ENCODE peak calls at places on chromosomes 16 and 17, in six cellular contexts. One of them, this sample, is unnamed.

GRCh38 chr16:21157632-21158031 is 842 bp upstream of the LDAF1 start:
- DNase-seq in HTR-8/SVneo: no peak
- DNase-seq in DMS153: no peak
- DNase-seq in effector memory CD4-positive, alpha-beta T cell: no peak
- DNase-seq in M059J: no peak
- DNase-seq in uterus: no peak
- DNase-seq in this sample: no peak

GRCh38 chr16:21989141-21989540 is 11.8 kb downstream of the PDZD9 start:
- DNase-seq in HTR-8/SVneo: no peak
- DNase-seq in DMS153: no peak
- DNase-seq in effector memory CD4-positive, alpha-beta T cell: no peak
- DNase-seq in M059J: no peak
- DNase-seq in uterus: no peak
- DNase-seq in this sample: no peak

GRCh38 chr17:80377798-80378197 is 37.2 kb upstream of the ENDOV start:
- DNase-seq in HTR-8/SVneo: no peak
- DNase-seq in DMS153: no peak
- DNase-seq in effector memory CD4-positive, alpha-beta T cell: no peak
- DNase-seq in M059J: no peak
- DNase-seq in uterus: no peak
- DNase-seq in this sample: no peak

GRCh38 chr17:9364837-9365430 is 210.7 kb downstream of the STX8 start:
- DNase-seq in HTR-8/SVneo: no peak
- DNase-seq in DMS153: no peak
- DNase-seq in effector memory CD4-positive, alpha-beta T cell: no peak
- DNase-seq in M059J: no peak
- DNase-seq in uterus: no peak
- DNase-seq in this sample: no peak

GRCh38 chr17:51165680-51166197 is 472 bp upstream of the NME2 start:
- DNase-seq in HTR-8/SVneo: no peak
- DNase-seq in DMS153: no peak
- DNase-seq in effector memory CD4-positive, alpha-beta T cell: no peak
- DNase-seq in M059J: no peak
- DNase-seq in uterus: no peak
- DNase-seq in this sample: no peak

GRCh38 chr16:81754810-81755209 is 24.3 kb upstream of the PLCG2 start:
- DNase-seq in HTR-8/SVneo: no peak
- DNase-seq in DMS153: no peak
- DNase-seq in effector memory CD4-positive, alpha-beta T cell: no peak
- DNase-seq in M059J: no peak
- DNase-seq in uterus: no peak
- DNase-seq in this sample: no peak

GRCh38 chr16:69848635-69849545 is 86.8 kb downstream of the WWP2 start:
- DNase-seq in HTR-8/SVneo: peak
- DNase-seq in DMS153: no peak
- DNase-seq in effector memory CD4-positive, alpha-beta T cell: no peak
- DNase-seq in M059J: peak
- DNase-seq in uterus: peak
- DNase-seq in this sample: peak

GRCh38 chr16:49049644-49050043 is 232.0 kb downstream of the CBLN1 start:
- DNase-seq in HTR-8/SVneo: no peak
- DNase-seq in DMS153: no peak
- DNase-seq in effector memory CD4-positive, alpha-beta T cell: no peak
- DNase-seq in M059J: no peak
- DNase-seq in uterus: no peak
- DNase-seq in this sample: no peak

GRCh38 chr16:75758215-75758614 is 31.9 kb upstream of the CPHXL start:
- DNase-seq in HTR-8/SVneo: no peak
- DNase-seq in DMS153: no peak
- DNase-seq in effector memory CD4-positive, alpha-beta T cell: no peak
- DNase-seq in M059J: peak
- DNase-seq in uterus: no peak
- DNase-seq in this sample: no peak

GRCh38 chr17:27294689-27295630 is 1.0 kb downstream of the WSB1 start:
- DNase-seq in HTR-8/SVneo: peak
- DNase-seq in DMS153: peak
- DNase-seq in effector memory CD4-positive, alpha-beta T cell: peak
- DNase-seq in M059J: peak
- DNase-seq in uterus: peak
- DNase-seq in this sample: peak

GRCh38 chr16:9680021-9680655 is 502.1 kb downstream of the GRIN2A start:
- DNase-seq in HTR-8/SVneo: no peak
- DNase-seq in DMS153: no peak
- DNase-seq in effector memory CD4-positive, alpha-beta T cell: no peak
- DNase-seq in M059J: no peak
- DNase-seq in uterus: no peak
- DNase-seq in this sample: no peak

GRCh38 chr17:45096141-45096540 is 35.0 kb downstream of the NMT1 start:
- DNase-seq in HTR-8/SVneo: peak
- DNase-seq in DMS153: no peak
- DNase-seq in effector memory CD4-positive, alpha-beta T cell: no peak
- DNase-seq in M059J: peak
- DNase-seq in uterus: no peak
- DNase-seq in this sample: no peak

GRCh38 chr17:55661963-55662834 is 60.5 kb downstream of the TMEM100 start:
- DNase-seq in HTR-8/SVneo: no peak
- DNase-seq in DMS153: no peak
- DNase-seq in effector memory CD4-positive, alpha-beta T cell: no peak
- DNase-seq in M059J: no peak
- DNase-seq in uterus: no peak
- DNase-seq in this sample: no peak

GRCh38 chr17:39661044-39661406 is 4.1 kb upstream of the TCAP start:
- DNase-seq in HTR-8/SVneo: no peak
- DNase-seq in DMS153: no peak
- DNase-seq in effector memory CD4-positive, alpha-beta T cell: no peak
- DNase-seq in M059J: no peak
- DNase-seq in uterus: no peak
- DNase-seq in this sample: no peak

GRCh38 chr16:75433732-75434413 is 570 bp upstream of the CFDP1 start:
- DNase-seq in HTR-8/SVneo: peak
- DNase-seq in DMS153: peak
- DNase-seq in effector memory CD4-positive, alpha-beta T cell: peak
- DNase-seq in M059J: peak
- DNase-seq in uterus: peak
- DNase-seq in this sample: peak

GRCh38 chr17:43471801-43472200 is 12.0 kb upstream of the DHX8 start:
- DNase-seq in HTR-8/SVneo: no peak
- DNase-seq in DMS153: no peak
- DNase-seq in effector memory CD4-positive, alpha-beta T cell: no peak
- DNase-seq in M059J: peak
- DNase-seq in uterus: no peak
- DNase-seq in this sample: no peak

GRCh38 chr16:82456683-82457082 is 170.1 kb upstream of the CDH13 start:
- DNase-seq in HTR-8/SVneo: peak
- DNase-seq in DMS153: peak
- DNase-seq in effector memory CD4-positive, alpha-beta T cell: no peak
- DNase-seq in M059J: peak
- DNase-seq in uterus: peak
- DNase-seq in this sample: no peak

GRCh38 chr16:11674818-11675560 is 6.7 kb downstream of the SNN start:
- DNase-seq in HTR-8/SVneo: no peak
- DNase-seq in DMS153: no peak
- DNase-seq in effector memory CD4-positive, alpha-beta T cell: no peak
- DNase-seq in M059J: peak
- DNase-seq in uterus: peak
- DNase-seq in this sample: no peak

GRCh38 chr16:51359141-51359960 is 208.3 kb upstream of the SALL1 start:
- DNase-seq in HTR-8/SVneo: no peak
- DNase-seq in DMS153: no peak
- DNase-seq in effector memory CD4-positive, alpha-beta T cell: no peak
- DNase-seq in M059J: no peak
- DNase-seq in uterus: peak
- DNase-seq in this sample: no peak

GRCh38 chr16:72099377-72099818 is 5.8 kb downstream of the DHX38 start:
- DNase-seq in HTR-8/SVneo: peak
- DNase-seq in DMS153: no peak
- DNase-seq in effector memory CD4-positive, alpha-beta T cell: peak
- DNase-seq in M059J: peak
- DNase-seq in uterus: no peak
- DNase-seq in this sample: no peak

GRCh38 chr16:75385507-75386152 is 47.7 kb downstream of the CFDP1 start:
- DNase-seq in HTR-8/SVneo: peak
- DNase-seq in DMS153: peak
- DNase-seq in effector memory CD4-positive, alpha-beta T cell: peak
- DNase-seq in M059J: peak
- DNase-seq in uterus: peak
- DNase-seq in this sample: no peak

GRCh38 chr17:45246861-45247428 is 14.9 kb downstream of the SPATA32 start:
- DNase-seq in HTR-8/SVneo: no peak
- DNase-seq in DMS153: no peak
- DNase-seq in effector memory CD4-positive, alpha-beta T cell: no peak
- DNase-seq in M059J: no peak
- DNase-seq in uterus: no peak
- DNase-seq in this sample: no peak

GRCh38 chr16:62067182-62067581 is 30.9 kb upstream of the CDH8 start:
- DNase-seq in HTR-8/SVneo: no peak
- DNase-seq in DMS153: no peak
- DNase-seq in effector memory CD4-positive, alpha-beta T cell: no peak
- DNase-seq in M059J: no peak
- DNase-seq in uterus: no peak
- DNase-seq in this sample: no peak

GRCh38 chr17:44004077-44004760 is at the start of gene NAGS:
- DNase-seq in HTR-8/SVneo: no peak
- DNase-seq in DMS153: no peak
- DNase-seq in effector memory CD4-positive, alpha-beta T cell: no peak
- DNase-seq in M059J: no peak
- DNase-seq in uterus: no peak
- DNase-seq in this sample: no peak

GRCh38 chr17:50800196-50800700 is 32.9 kb upstream of the ANKRD40CL start:
- DNase-seq in HTR-8/SVneo: no peak
- DNase-seq in DMS153: no peak
- DNase-seq in effector memory CD4-positive, alpha-beta T cell: no peak
- DNase-seq in M059J: peak
- DNase-seq in uterus: no peak
- DNase-seq in this sample: no peak

GRCh38 chr16:77844801-77845200 is 56.4 kb downstream of the VAT1L start:
- DNase-seq in HTR-8/SVneo: no peak
- DNase-seq in DMS153: no peak
- DNase-seq in effector memory CD4-positive, alpha-beta T cell: no peak
- DNase-seq in M059J: no peak
- DNase-seq in uterus: no peak
- DNase-seq in this sample: no peak

GRCh38 chr16:67213197-67214019 is 13.5 kb upstream of the TMEM208 start:
- DNase-seq in HTR-8/SVneo: no peak
- DNase-seq in DMS153: no peak
- DNase-seq in effector memory CD4-positive, alpha-beta T cell: no peak
- DNase-seq in M059J: no peak
- DNase-seq in uterus: no peak
- DNase-seq in this sample: no peak

GRCh38 chr17:40190197-40191021 is 13.1 kb downstream of the RAPGEFL1 start:
- DNase-seq in HTR-8/SVneo: peak
- DNase-seq in DMS153: peak
- DNase-seq in effector memory CD4-positive, alpha-beta T cell: no peak
- DNase-seq in M059J: peak
- DNase-seq in uterus: no peak
- DNase-seq in this sample: no peak

GRCh38 chr17:57357392-57357784 is 101.1 kb downstream of the MSI2 start:
- DNase-seq in HTR-8/SVneo: no peak
- DNase-seq in DMS153: peak
- DNase-seq in effector memory CD4-positive, alpha-beta T cell: no peak
- DNase-seq in M059J: peak
- DNase-seq in uterus: no peak
- DNase-seq in this sample: no peak

This sample was measured in coronary artery.